ENCODE peak calls at places on chromosome 16, in six cellular contexts. Y, Q, X, P, B and J are unnamed samples.

GRCh38 chr16:82185012-82185411 is 15.0 kb upstream of the MPHOSPH6 start:
- DNase-seq in Y (no peak), Q (no peak), X (no peak), P (no peak), B (no peak), J (no peak)

GRCh38 chr16:10992112-10992511 is 47.7 kb downstream of the CLEC16A start:
- DNase-seq in Y (no peak), Q (no peak), X (no peak), P (no peak), B (no peak), J (no peak)

GRCh38 chr16:8674413-8675022 is at the start of gene ABAT:
- DNase-seq in Y (peak), Q (no peak), X (peak), P (peak), B (peak), J (peak)

GRCh38 chr16:83878838-83879237 is 20.1 kb upstream of the MLYCD start:
- DNase-seq in Y (no peak), Q (peak), X (peak), P (no peak), B (no peak), J (no peak)

GRCh38 chr16:78081341-78081740 is 18.1 kb upstream of the WWOX start:
- DNase-seq in Y (no peak), Q (no peak), X (no peak), P (no peak), B (no peak), J (no peak)

GRCh38 chr16:74288065-74288464 is 8.5 kb upstream of the PSMD7 start:
- DNase-seq in Y (no peak), Q (no peak), X (no peak), P (no peak), B (no peak), J (no peak)

GRCh38 chr16:1979271-1980025 is 1.8 kb downstream of the NOXO1 start:
- DNase-seq in Y (peak), Q (no peak), X (peak), P (peak), B (no peak), J (no peak)

GRCh38 chr16:21302454-21302853 is 24.4 kb upstream of the CRYM start:
- DNase-seq in Y (no peak), Q (peak), X (peak), P (no peak), B (no peak), J (no peak)

GRCh38 chr16:4410335-4411075 is 5.9 kb downstream of the CORO7 start:
- DNase-seq in Y (peak), Q (no peak), X (no peak), P (no peak), B (no peak), J (no peak)

GRCh38 chr16:27449434-27450188 is 47.6 kb downstream of the IL21R start:
- DNase-seq in Y (peak), Q (no peak), X (no peak), P (no peak), B (peak), J (no peak)

GRCh38 chr16:4052801-4053662 is 63.2 kb downstream of the ADCY9 start:
- DNase-seq in Y (peak), Q (no peak), X (no peak), P (no peak), B (peak), J (no peak)

GRCh38 chr16:58426095-58426494 is 33.8 kb downstream of the GINS3 start:
- DNase-seq in Y (peak), Q (no peak), X (no peak), P (no peak), B (no peak), J (no peak)

GRCh38 chr16:23448392-23448791 is 4.6 kb downstream of the COG7 start:
- DNase-seq in Y (peak), Q (no peak), X (no peak), P (no peak), B (no peak), J (no peak)

GRCh38 chr16:81626181-81626674 is 152.9 kb upstream of the PLCG2 start:
- DNase-seq in Y (no peak), Q (no peak), X (no peak), P (no peak), B (no peak), J (no peak)

GRCh38 chr16:74577882-74578366 is 29.0 kb downstream of the GLG1 start:
- DNase-seq in Y (no peak), Q (no peak), X (no peak), P (no peak), B (no peak), J (no peak)

GRCh38 chr16:50428742-50429141 is 60.0 kb upstream of the BRD7 start:
- DNase-seq in Y (no peak), Q (no peak), X (no peak), P (no peak), B (no peak), J (peak)

GRCh38 chr16:29694384-29695195 is 15.6 kb downstream of the QPRT start:
- DNase-seq in Y (no peak), Q (no peak), X (no peak), P (no peak), B (peak), J (no peak)

GRCh38 chr16:2969545-2970521 is 685 bp downstream of the PAQR4 start:
- DNase-seq in Y (peak), Q (no peak), X (peak), P (peak), B (peak), J (no peak)

GRCh38 chr16:75372236-75372856 is 61.0 kb downstream of the CFDP1 start:
- DNase-seq in Y (no peak), Q (no peak), X (no peak), P (no peak), B (no peak), J (no peak)

GRCh38 chr16:83928341-83929055 is 24.5 kb upstream of the OSGIN1 start:
- DNase-seq in Y (no peak), Q (no peak), X (no peak), P (no peak), B (no peak), J (no peak)

GRCh38 chr16:25855818-25856217 is 164.1 kb downstream of the HS3ST4 start:
- DNase-seq in Y (no peak), Q (no peak), X (peak), P (peak), B (no peak), J (peak)

GRCh38 chr16:48003226-48003907 is 152.4 kb downstream of the ABCC12 start:
- DNase-seq in Y (no peak), Q (no peak), X (peak), P (peak), B (no peak), J (peak)

GRCh38 chr16:62913333-62913732 is 877.1 kb upstream of the CDH8 start:
- DNase-seq in Y (no peak), Q (no peak), X (no peak), P (no peak), B (no peak), J (no peak)

GRCh38 chr16:7405166-7405565 is 72.5 kb downstream of the RBFOX1 start:
- DNase-seq in Y (no peak), Q (no peak), X (peak), P (peak), B (no peak), J (no peak)

GRCh38 chr16:59973966-59974365 is 1239.8 kb upstream of the GOT2 start:
- DNase-seq in Y (no peak), Q (no peak), X (no peak), P (no peak), B (no peak), J (no peak)

GRCh38 chr16:9152649-9153501 is 61.4 kb downstream of the HAPSTR1 start:
- DNase-seq in Y (no peak), Q (no peak), X (no peak), P (no peak), B (no peak), J (no peak)

GRCh38 chr16:23914935-23915549 is 79.3 kb downstream of the PRKCB start:
- DNase-seq in Y (no peak), Q (no peak), X (no peak), P (no peak), B (no peak), J (no peak)

DNA sequence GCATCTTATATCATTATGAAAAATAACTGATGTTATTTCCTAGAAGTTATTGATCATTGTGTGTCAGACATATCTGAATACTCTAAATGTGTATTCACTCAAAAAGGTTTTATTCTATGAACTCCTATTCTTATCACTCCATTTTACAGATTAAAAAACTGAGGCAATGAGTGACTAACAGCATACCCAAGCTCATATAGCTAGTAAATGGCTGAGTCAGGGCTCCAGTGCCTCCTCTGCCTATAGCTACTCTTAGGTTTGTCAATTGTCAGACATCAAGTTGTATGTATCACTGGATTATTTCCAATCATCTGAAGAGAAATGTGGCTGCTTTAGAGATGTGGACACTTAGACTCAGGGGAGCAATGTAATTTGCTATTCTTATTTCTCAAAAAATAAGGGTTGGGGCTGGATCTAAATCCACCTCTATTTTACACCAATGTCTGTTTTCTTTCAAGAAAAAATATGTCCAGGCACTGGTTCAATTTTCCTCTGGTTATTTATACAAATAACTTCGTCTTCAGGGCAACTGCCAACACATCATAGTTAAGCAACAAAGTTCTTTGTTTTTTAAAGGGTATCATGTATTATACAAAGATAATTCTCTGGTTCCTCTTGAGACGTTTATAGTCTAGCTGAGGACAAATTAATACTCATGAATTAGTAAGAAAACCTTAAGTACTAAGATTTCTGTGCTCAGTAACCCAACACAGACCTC is 328.9 kb upstream of the MAF start:
- DNase-seq in Y (no peak), Q (no peak), X (no peak), P (no peak), B (no peak), J (no peak)
- TF ChIP-seq POLR2AphosphoS5 in Y (no peak), Q (no peak), X (no peak), P (no peak), B (no peak), J (no peak)

DNA sequence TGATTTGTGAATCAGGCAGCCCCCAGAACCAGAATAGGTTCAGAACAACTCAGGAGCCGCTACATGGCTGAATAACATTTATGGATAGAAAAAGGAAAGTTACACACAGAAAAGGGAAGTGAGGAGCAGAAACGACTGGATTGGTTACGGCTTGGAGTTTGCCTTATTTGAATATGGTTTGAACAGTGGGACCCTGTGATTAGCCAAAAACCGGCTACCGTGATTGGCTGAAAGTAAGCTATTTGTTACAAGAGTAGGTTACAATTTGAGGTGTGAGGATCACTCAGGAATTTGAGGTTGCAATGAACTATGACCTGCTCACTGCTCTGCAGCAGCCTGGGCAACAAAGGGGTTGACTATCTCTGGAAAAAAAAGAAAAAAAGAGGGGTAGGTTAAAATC is 1139.7 kb downstream of the CDH11 start:
- DNase-seq in Y (no peak), Q (no peak), X (peak), P (no peak), B (no peak), J (no peak)
- H3K4me3 ChIP-seq in Y (no peak), Q (no peak), X (peak), P (peak), B (no peak), J (no peak)

GRCh38 chr16:88536971-88537751 is 33.0 kb upstream of the ZC3H18 start:
- DNase-seq in Y (no peak), Q (no peak), X (peak), P (no peak), B (no peak), J (no peak)
- TF ChIP-seq CTCF in Y (no peak), Q (no peak), X (no peak), P (peak), B (no peak), J (no peak)

GRCh38 chr16:67537636-67538591 is 9.3 kb downstream of the RIPOR1 start:
- DNase-seq in Y (peak), Q (no peak), X (peak), P (peak), B (peak), J (no peak)

GRCh38 chr16:67538666-67539101 is 10.1 kb downstream of the RIPOR1 start:
- DNase-seq in Y (no peak), Q (no peak), X (peak), P (peak), B (no peak), J (no peak)

GRCh38 chr16:67535201-67535600 is 6.6 kb downstream of the RIPOR1 start:
- DNase-seq in Y (no peak), Q (no peak), X (no peak), P (no peak), B (no peak), J (no peak)

GRCh38 chr16:67539271-67539670 is 10.6 kb downstream of the RIPOR1 start:
- DNase-seq in Y (no peak), Q (no peak), X (peak), P (no peak), B (no peak), J (no peak)

DNA sequence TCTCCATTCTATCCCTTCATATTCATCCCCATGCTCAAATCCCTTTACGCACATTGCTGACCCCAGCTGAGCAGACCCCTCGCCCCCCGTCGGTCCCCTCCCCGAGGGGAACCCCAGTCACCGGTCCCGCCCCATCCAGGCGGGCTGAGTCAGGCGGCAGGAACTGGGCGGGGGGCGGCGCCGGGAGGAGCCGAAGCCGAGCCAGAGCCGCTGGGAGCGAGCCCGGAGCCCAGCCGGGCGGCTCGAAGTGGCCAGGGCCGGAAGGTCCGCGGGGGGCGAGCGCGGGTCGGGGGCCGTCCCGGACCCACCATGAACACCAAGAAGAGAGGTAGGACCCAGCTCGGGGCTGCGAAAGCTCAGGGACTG is 8.6 kb downstream of the RIPOR1 start:
- DNase-seq in Y (peak), Q (no peak), X (peak), P (peak), B (peak), J (no peak)
- TF ChIP-seq POLR2AphosphoS5 in Y (no peak), Q (no peak), X (no peak), P (no peak), B (peak), J (peak)

GRCh38 chr16:85514295-85514600 is 98.9 kb upstream of the GSE1 start:
- DNase-seq in Y (peak), Q (no peak), X (no peak), P (no peak), B (no peak), J (no peak)
- H3K4me3 ChIP-seq in Y (no peak), Q (no peak), X (no peak), P (no peak), B (no peak), J (no peak)

GRCh38 chr16:732936-733335 is 6.0 kb downstream of the HAGHL start:
- DNase-seq in Y (no peak), Q (no peak), X (peak), P (no peak), B (no peak), J (no peak)
- TF ChIP-seq CTCF in Y (no peak), Q (no peak), X (peak), P (peak), B (no peak), J (no peak)

GRCh38 chr16:31350275-31351005 is 4.5 kb upstream of the ITGAX start:
- DNase-seq in Y (no peak), Q (no peak), X (no peak), P (no peak), B (no peak), J (no peak)

GRCh38 chr16:31352344-31353115 is 2.4 kb upstream of the ITGAX start:
- DNase-seq in Y (no peak), Q (no peak), X (no peak), P (no peak), B (no peak), J (no peak)

GRCh38 chr16:31354394-31355291 is at the start of gene ITGAX:
- DNase-seq in Y (peak), Q (no peak), X (no peak), P (no peak), B (peak), J (peak)

GRCh38 chr16:31351246-31351936 is 3.6 kb upstream of the ITGAX start:
- DNase-seq in Y (no peak), Q (no peak), X (no peak), P (no peak), B (no peak), J (no peak)

GRCh38 chr16:31351937-31352315 is 3.0 kb upstream of the ITGAX start:
- DNase-seq in Y (no peak), Q (no peak), X (no peak), P (no peak), B (peak), J (no peak)
- TF ChIP-seq POLR2AphosphoS5 in Y (no peak), Q (no peak), X (no peak), P (no peak), B (peak), J (no peak)

GRCh38 chr16:16014329-16015224 is 65.2 kb downstream of the ABCC1 start:
- DNase-seq in Y (peak), Q (no peak), X (no peak), P (no peak), B (no peak), J (no peak)

GRCh38 chr16:16015849-16016248 is 66.4 kb downstream of the ABCC1 start:
- DNase-seq in Y (no peak), Q (no peak), X (no peak), P (no peak), B (no peak), J (no peak)

GRCh38 chr16:16016388-16016964 is 67.1 kb downstream of the ABCC1 start:
- DNase-seq in Y (no peak), Q (no peak), X (no peak), P (no peak), B (no peak), J (no peak)

GRCh38 chr16:16012144-16012543 is 62.7 kb downstream of the ABCC1 start:
- DNase-seq in Y (no peak), Q (no peak), X (no peak), P (no peak), B (no peak), J (no peak)

DNA sequence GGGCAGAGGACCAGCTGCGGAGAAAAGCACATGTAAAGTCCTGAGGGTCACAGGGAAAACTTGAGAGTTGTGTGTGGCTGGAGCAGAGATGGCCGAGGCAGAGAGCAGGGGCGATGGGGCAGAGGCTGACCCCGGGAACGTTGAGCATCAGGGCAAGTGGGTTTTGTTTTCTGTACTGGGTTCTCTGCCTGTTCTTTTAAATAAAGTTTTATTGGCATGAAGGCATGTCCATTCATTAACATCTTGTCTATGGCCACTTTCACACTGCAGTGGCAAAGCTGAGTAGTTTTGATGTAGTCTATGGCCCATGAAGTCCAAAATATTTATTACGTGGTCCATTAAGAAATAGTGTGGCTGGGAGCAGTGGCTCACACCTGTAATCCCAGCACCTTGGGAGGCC is 64.4 kb downstream of the ABCC1 start:
- DNase-seq in Y (no peak), Q (no peak), X (no peak), P (no peak), B (no peak), J (no peak)
- H3K4me3 ChIP-seq in Y (no peak), Q (no peak), X (no peak), P (no peak), B (no peak), J (no peak)

DNA sequence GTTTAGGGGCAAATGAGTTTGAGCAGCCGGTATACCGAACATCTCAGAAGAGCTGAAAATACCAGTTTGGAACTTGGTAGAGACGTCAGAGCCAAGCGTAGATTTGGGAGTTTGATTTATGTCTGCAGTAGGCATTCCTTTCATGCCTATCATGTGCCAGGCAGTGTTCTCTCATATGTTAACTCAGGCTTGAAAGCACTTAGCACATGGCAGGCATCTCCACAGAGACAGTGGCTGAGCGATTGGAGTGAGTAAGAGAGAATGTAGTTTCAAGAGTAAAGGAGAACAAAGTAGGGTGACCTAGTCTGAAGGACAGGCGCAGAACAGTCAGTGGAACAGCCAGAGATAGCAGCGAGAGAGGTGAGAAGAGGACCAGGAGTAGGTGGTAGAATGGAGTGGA is 207.0 kb downstream of the FTO start:
- DNase-seq in Y (no peak), Q (no peak), X (no peak), P (no peak), B (no peak), J (no peak)
- TF ChIP-seq CTCF in Y (no peak), Q (no peak), X (no peak), P (no peak), B (no peak), J (no peak)

GRCh38 chr16:70644763-70645597 is 1.4 kb upstream of the IL34 start:
- DNase-seq in Y (no peak), Q (no peak), X (peak), P (no peak), B (no peak), J (no peak)

GRCh38 chr16:70642633-70643032 is 3.7 kb upstream of the IL34 start:
- DNase-seq in Y (no peak), Q (no peak), X (no peak), P (no peak), B (no peak), J (no peak)

GRCh38 chr16:70635356-70636016 is 10.9 kb upstream of the IL34 start:
- DNase-seq in Y (no peak), Q (no peak), X (peak), P (no peak), B (no peak), J (no peak)

GRCh38 chr16:70634861-70635260 is 11.5 kb upstream of the IL34 start:
- DNase-seq in Y (no peak), Q (no peak), X (no peak), P (no peak), B (no peak), J (no peak)

GRCh38 chr16:70638814-70639792 is 7.3 kb upstream of the IL34 start:
- DNase-seq in Y (peak), Q (no peak), X (no peak), P (no peak), B (no peak), J (no peak)
- TF ChIP-seq POLR2AphosphoS5 in Y (peak), Q (no peak), X (no peak), P (no peak), B (no peak), J (peak)